ENCODE peak calls at places on chromosomes 2 and 18, in seven cellular contexts. V is HepG2, X is K562, Z is H1, Q is SK-N-SH, K is GM12878, L is endothelial cell of umbilical vein. C is an unnamed sample.

GRCh38 chr2:113965644-113966043 is 75.8 kb downstream of the ACTR3 start:
- DNase-seq in V (peak; percentile 94), X (peak; percentile 61), Z (no peak), Q (no peak), K (no peak), L (peak; percentile 66), C (peak; percentile 38)

GRCh38 chr18:60446821-60447220 is 74.2 kb upstream of the MC4R start:
- DNase-seq in V (no peak), X (no peak), Z (no peak), Q (no peak), K (no peak), L (no peak), C (no peak)

GRCh38 chr2:205683179-205683978 is 1.1 kb downstream of the NRP2 start:
- DNase-seq in V (no peak), X (no peak), Z (no peak), Q (no peak), K (no peak), L (peak; percentile 50), C (no peak)

GRCh38 chr2:95268208-95269035 is 5.8 kb upstream of the PROM2 start:
- DNase-seq in V (no peak), X (no peak), Z (no peak), Q (no peak), K (no peak), L (no peak), C (no peak)

GRCh38 chr2:240202616-240203015 is 62.2 kb upstream of the OTOS start:
- DNase-seq in V (no peak), X (no peak), Z (no peak), Q (no peak), K (no peak), L (no peak), C (no peak)

GRCh38 chr2:33221046-33221784 is 255.2 kb upstream of the RASGRP3 start:
- DNase-seq in V (no peak), X (no peak), Z (no peak), Q (no peak), K (no peak), L (no peak), C (no peak)

GRCh38 chr2:128536925-128537620 is 218.4 kb upstream of the HS6ST1 start:
- DNase-seq in V (peak; percentile 80), X (peak; percentile 57), Z (peak; percentile 21), Q (no peak), K (no peak), L (peak; percentile 35), C (peak; percentile 77)

GRCh38 chr18:60049172-60049571 is 149.4 kb downstream of the PMAIP1 start:
- DNase-seq in V (no peak), X (no peak), Z (no peak), Q (no peak), K (no peak), L (no peak), C (no peak)

DNA sequence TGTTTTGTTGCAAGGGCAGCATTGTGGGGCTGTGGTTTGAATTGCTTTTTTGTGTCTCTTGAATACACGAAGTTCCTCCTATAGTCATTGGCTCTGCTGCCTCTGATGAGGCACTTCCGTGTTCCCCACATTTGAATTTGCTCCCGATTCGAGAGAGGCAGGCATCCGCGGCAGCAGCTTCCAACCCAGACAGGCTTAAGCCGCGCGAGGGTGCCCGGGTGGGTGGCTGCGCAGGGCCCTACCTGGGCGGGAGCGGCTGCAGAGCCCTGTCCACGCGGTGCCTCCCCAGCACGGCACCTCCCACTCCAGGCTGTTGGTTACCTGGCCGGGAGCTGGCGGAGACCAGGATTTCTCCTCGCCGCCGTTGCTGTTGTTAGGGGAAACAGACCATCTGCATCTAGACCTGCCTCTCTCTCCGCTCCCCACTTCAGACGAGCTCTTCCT is 151.3 kb downstream of the NEDD4L start:
- DNase-seq in V (no peak), X (no peak), Z (no peak), Q (no peak), K (no peak), L (no peak), C (no peak)
- H2AFZ ChIP-seq in V (no peak overlapping the region), X (no peak overlapping the region), Z (no peak overlapping the region), Q (no peak overlapping the region), K (peak overlapping the region; percentile 42), L (peak overlapping the region; percentile 75), C (peak overlapping the region; percentile 67)

GRCh38 chr2:200509608-200510433 is at the start of gene KCTD18:
- DNase-seq in V (peak; percentile 84), X (peak; percentile 91), Z (peak; percentile 56), Q (peak; percentile 98), K (peak; percentile 62), L (peak; percentile 86), C (peak; percentile 46)

GRCh38 chr2:200507179-200507578 is 2.7 kb downstream of the KCTD18 start:
- DNase-seq in V (peak; percentile 37), X (no peak), Z (no peak), Q (no peak), K (no peak), L (no peak), C (no peak)

GRCh38 chr2:200515155-200515554 is 5.3 kb upstream of the KCTD18 start:
- DNase-seq in V (no peak), X (no peak), Z (no peak), Q (no peak), K (no peak), L (no peak), C (no peak)

GRCh38 chr2:200506679-200507078 is 3.2 kb downstream of the KCTD18 start:
- DNase-seq in V (no peak), X (no peak), Z (no peak), Q (no peak), K (no peak), L (no peak), C (no peak)

DNA sequence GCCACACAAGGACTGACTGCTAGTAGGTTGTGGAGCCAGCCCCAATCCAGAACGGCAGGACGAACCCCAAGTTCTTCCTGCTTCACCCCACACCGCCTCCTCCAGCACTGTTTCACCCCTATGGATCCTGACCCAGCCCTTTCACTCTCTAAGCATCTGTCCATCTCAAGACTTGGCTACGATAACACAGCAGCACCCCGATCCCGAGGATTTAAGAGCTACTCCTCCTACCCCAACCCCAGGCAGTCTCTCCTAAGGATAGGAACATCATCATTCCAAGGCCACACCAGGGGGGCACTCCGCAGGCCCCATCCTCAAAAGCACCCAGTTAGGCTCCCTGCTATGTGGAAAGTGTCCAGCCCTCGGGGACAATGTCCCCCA is 651 bp downstream of the KCTD18 start:
- DNase-seq in V (no peak), X (peak; percentile 21), Z (no peak), Q (peak; percentile 51), K (no peak), L (no peak), C (no peak)
- TF ChIP-seq MAX in V (no peak), X (no peak), Z (no peak), Q (no peak), K (no peak), L (no peak), C (no peak)

DNA sequence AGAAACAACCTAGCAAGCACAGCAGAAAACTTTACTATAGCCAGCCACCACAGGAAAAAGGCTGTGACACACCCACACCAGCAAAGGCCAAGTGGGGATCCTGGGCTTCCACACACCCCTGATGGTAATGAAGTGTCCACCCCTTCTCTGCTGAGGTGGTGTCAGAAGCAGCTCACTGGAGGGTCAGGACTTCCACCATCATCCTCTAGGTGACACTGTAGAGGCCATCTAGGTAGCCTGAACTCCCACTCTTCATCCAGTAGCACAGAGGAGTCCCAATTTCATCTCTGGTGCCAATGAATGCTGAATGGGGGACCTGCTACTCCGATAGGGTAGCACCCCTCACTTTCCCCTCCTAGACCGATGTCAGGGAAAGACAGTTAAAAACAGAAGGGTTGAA is 1544.4 kb downstream of the LRP1B start:
- DNase-seq in V (peak; percentile 54), X (no peak), Z (no peak), Q (peak; percentile 21), K (peak; percentile 7), L (peak; percentile 42), C (peak; percentile 45)
- H2AFZ ChIP-seq in V (no peak overlapping the region), X (no peak overlapping the region), Z (no peak overlapping the region), Q (no peak overlapping the region), K (no peak overlapping the region), L (no peak overlapping the region), C (peak overlapping the region; percentile 76)

GRCh38 chr2:46333912-46334311 is 36.7 kb downstream of the EPAS1 start:
- DNase-seq in V (no peak), X (no peak), Z (no peak), Q (no peak), K (no peak), L (peak; percentile 57), C (no peak)

GRCh38 chr2:46331099-46331766 is 34.0 kb downstream of the EPAS1 start:
- DNase-seq in V (no peak), X (no peak), Z (no peak), Q (peak; percentile 81), K (no peak), L (no peak), C (no peak)

GRCh38 chr2:46334389-46335345 is 37.5 kb downstream of the EPAS1 start:
- DNase-seq in V (no peak), X (no peak), Z (no peak), Q (no peak), K (no peak), L (peak; percentile 75), C (no peak)

GRCh38 chr2:46329803-46330775 is 32.9 kb downstream of the EPAS1 start:
- DNase-seq in V (peak; percentile 67), X (no peak), Z (no peak), Q (no peak), K (no peak), L (no peak), C (no peak)

GRCh38 chr2:46332686-46333281 is 35.6 kb downstream of the EPAS1 start:
- DNase-seq in V (no peak), X (no peak), Z (no peak), Q (no peak), K (no peak), L (no peak), C (no peak)
- TF ChIP-seq MAX in V (no peak), X (no peak), Z (no peak), Q (no peak), K (no peak), L (no peak), C (no peak)

GRCh38 chr2:187580462-187581124 is 26.4 kb upstream of the TFPI start:
- DNase-seq in V (peak; percentile 76), X (peak; percentile 80), Z (no peak), Q (peak; percentile 30), K (no peak), L (peak; percentile 87), C (peak; percentile 69)

GRCh38 chr2:187590175-187590574 is 35.9 kb upstream of the TFPI start:
- DNase-seq in V (no peak), X (no peak), Z (no peak), Q (no peak), K (no peak), L (no peak), C (no peak)

GRCh38 chr2:187581125-187581896 is 27.1 kb upstream of the TFPI start:
- DNase-seq in V (peak; percentile 59), X (peak; percentile 76), Z (no peak), Q (peak; percentile 8), K (no peak), L (peak; percentile 67), C (peak; percentile 76)

DNA sequence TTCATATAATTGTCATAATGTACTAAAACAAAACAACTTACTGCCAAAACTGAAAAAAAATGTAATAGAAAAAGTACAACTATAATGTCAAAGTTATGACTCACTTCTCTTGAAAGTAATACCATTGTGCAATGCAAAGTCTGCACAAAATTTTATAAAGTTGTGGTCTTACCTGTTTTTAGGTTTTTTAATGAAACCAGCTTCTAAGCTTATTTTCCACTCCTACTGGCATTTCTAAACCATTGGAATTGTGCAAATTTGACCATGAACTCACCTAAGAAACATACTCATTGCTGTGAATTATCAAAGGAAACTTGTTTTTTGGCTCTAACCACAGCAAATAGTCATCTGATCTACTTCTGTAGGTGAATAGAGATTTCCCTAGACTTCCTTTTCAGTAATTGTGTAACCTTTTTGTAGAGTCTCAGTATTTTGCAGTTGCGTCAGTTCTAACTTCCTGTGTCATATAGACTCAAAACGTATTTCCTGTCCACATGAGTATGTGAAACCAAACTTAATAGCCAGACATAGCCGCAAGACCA is 31.9 kb upstream of the TFPI start:
- DNase-seq in V (peak; percentile 35), X (no peak), Z (no peak), Q (no peak), K (peak; percentile 17), L (peak; percentile 27), C (no peak)
- H2AFZ ChIP-seq in V (no peak overlapping the region), X (no peak overlapping the region), Z (no peak overlapping the region), Q (peak overlapping the region; percentile 39), K (no peak overlapping the region), L (no peak overlapping the region), C (no peak overlapping the region)

C was measured in HCT116.